ENCODE peak calls at places on chromosomes 2 and 18, in five cellular contexts. G is neuronal stem cell, L is IMR-90, R is H9, C is mesenchymal stem cell. H is an unnamed sample.

GRCh38 chr2:224469374-224469964 is 67.6 kb upstream of the FAM124B start:
- DNase-seq in L (no peak), R (no peak), C (no peak), G (no peak), H (peak)

GRCh38 chr2:10194021-10194820 is 71.7 kb downstream of the RRM2 start:
- DNase-seq in G (no peak), R (no peak), L (peak), C (peak), H (no peak)

GRCh38 chr2:67719351-67719750 is 322.2 kb downstream of the ETAA1 start:
- DNase-seq in C (no peak), L (no peak), G (no peak), R (no peak), H (no peak)

GRCh38 chr18:30016179-30016578 is 1026.4 kb downstream of the DSC3 start:
- DNase-seq in R (no peak), C (no peak), L (no peak), G (no peak), H (peak)

GRCh38 chr2:35501076-35501475 is 854.5 kb upstream of the CRIM1 start:
- DNase-seq in C (no peak), G (no peak), L (no peak), R (no peak), H (peak)

GRCh38 chr2:106789185-106789584 is 96.8 kb downstream of the ST6GAL2 start:
- DNase-seq in R (no peak), C (no peak), L (no peak), G (no peak), H (no peak)

GRCh38 chr2:15189236-15189635 is 371.9 kb downstream of the NBAS start:
- DNase-seq in R (peak), C (no peak), G (no peak), L (peak), H (no peak)

GRCh38 chr2:215530191-215530968 is 94.5 kb upstream of the FN1 start:
- DNase-seq in G (no peak), L (peak), C (peak), R (no peak), H (no peak)

GRCh38 chr2:7929276-7929675 is 752.6 kb upstream of the ID2 start:
- DNase-seq in R (no peak), L (no peak), C (no peak), G (no peak), H (no peak)

GRCh38 chr2:219125225-219125885 is 35.3 kb downstream of the NHEJ1 start:
- DNase-seq in L (peak), G (no peak), C (peak), R (no peak), H (peak)

GRCh38 chr2:9091819-9092218 is 88.3 kb upstream of the MBOAT2 start:
- DNase-seq in G (no peak), R (no peak), L (peak), C (no peak), H (peak)
- H2AK5ac ChIP-seq in G (no peak), R (no peak), L (no peak), C (no peak), H (no peak)

GRCh38 chr2:209532321-209532720 is 108.5 kb downstream of the MAP2 start:
- DNase-seq in R (no peak), L (no peak), G (no peak), C (no peak), H (no peak)

GRCh38 chr2:209534228-209534627 is 110.4 kb downstream of the MAP2 start:
- DNase-seq in R (no peak), C (no peak), G (no peak), L (no peak), H (peak)

DNA sequence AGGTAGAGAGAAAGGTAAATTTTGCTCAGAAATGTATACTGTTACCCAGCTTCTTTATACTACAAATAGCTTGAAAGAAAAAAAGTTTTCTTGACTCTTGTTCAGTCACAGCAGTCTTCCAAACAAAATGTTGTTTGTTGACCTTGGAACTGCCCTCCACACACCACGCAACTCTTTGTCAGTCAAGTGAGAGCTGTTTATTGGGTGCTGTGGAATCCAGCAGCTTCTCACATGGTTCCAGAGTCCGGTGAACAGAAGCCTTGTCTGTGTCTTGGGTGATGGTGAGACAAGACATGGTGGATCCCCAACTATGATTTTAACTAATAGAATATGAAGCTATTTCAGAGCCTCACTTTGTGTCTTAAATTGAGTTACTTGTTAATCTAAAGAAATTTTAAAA is 112.5 kb downstream of the MAP2 start:
- DNase-seq in L (no peak), C (no peak), R (no peak), G (no peak), H (no peak)
- H3K9ac ChIP-seq in L (no peak), C (no peak), R (no peak), G (no peak), H (no peak)

GRCh38 chr2:210363261-210363660 is 48.3 kb upstream of the MYL1 start:
- DNase-seq in G (no peak), L (no peak), R (peak), C (no peak), H (peak)
- H2AK5ac ChIP-seq in G (no peak), L (no peak), R (no peak), C (no peak), H (no peak)

GRCh38 chr2:202237787-202238233 is 587 bp downstream of the SUMO1 start:
- DNase-seq in G (peak), R (peak), C (peak), L (peak), H (peak)
- H3K9ac ChIP-seq in G (peak), R (peak), C (peak), L (peak), H (peak)

GRCh38 chr2:172456002-172456401 is 28.6 kb downstream of the ITGA6 start:
- DNase-seq in R (peak), L (no peak), G (no peak), C (no peak), H (peak)
- H2AK5ac ChIP-seq in R (no peak), L (no peak), G (no peak), C (no peak), H (no peak)

GRCh38 chr2:134233733-134234135 is 20.1 kb upstream of the MGAT5 start:
- DNase-seq in L (no peak), R (no peak), G (no peak), C (no peak), H (peak)

GRCh38 chr2:134235771-134236170 is 18.1 kb upstream of the MGAT5 start:
- DNase-seq in R (no peak), G (no peak), L (peak), C (peak), H (no peak)

GRCh38 chr2:134232461-134232860 is 21.4 kb upstream of the MGAT5 start:
- DNase-seq in C (no peak), G (no peak), L (no peak), R (no peak), H (no peak)

GRCh38 chr2:134232868-134233732 is 20.8 kb upstream of the MGAT5 start:
- DNase-seq in L (peak), G (no peak), C (peak), R (no peak), H (peak)

DNA sequence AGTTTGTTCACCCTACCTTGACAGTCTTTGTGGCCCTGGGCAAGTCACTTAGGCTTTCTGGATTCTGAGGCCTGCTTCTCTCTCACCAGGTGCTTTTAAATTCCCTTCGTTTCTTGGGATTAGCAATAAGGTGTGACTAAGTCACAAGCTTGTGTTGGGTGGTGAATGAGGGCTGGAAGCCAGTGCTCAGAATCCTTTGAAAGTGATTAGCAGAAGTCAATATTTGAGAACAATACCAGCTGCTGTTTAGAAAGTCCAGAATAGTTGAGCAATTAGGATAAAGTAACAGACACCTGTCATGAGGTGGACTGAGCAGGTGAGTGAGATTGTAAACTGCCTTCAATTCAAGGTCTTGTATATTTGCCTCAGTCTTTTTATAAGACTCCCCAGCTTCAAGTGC is 19.3 kb upstream of the MGAT5 start:
- DNase-seq in G (no peak), L (no peak), R (no peak), C (no peak), H (peak)
- H3K9ac ChIP-seq in G (no peak), L (no peak), R (no peak), C (no peak), H (no peak)

H was measured in trophoblast cell.